ENCODE peak calls at places on chromosomes 2 and 18, in six cellular contexts. One of them, this sample, is unnamed.

GRCh38 chr2:192127434-192127833 is 67.3 kb downstream of the TMEFF2 start:
- DNase-seq in OCI-LY7: no peak
- DNase-seq in small intestine: no peak
- DNase-seq in K562: no peak
- DNase-seq in left ventricle myocardium inferior: no peak
- DNase-seq in transverse colon: no peak
- DNase-seq in this sample: no peak

GRCh38 chr2:137870682-137871081 is 93.6 kb upstream of the HNMT start:
- DNase-seq in OCI-LY7: no peak
- DNase-seq in small intestine: no peak
- DNase-seq in K562: no peak
- DNase-seq in left ventricle myocardium inferior: no peak
- DNase-seq in transverse colon: no peak
- DNase-seq in this sample: no peak

GRCh38 chr18:8865934-8866333 is 160.6 kb downstream of the MTCL1 start:
- DNase-seq in OCI-LY7: no peak
- DNase-seq in small intestine: no peak
- DNase-seq in K562: peak
- DNase-seq in left ventricle myocardium inferior: no peak
- DNase-seq in transverse colon: no peak
- DNase-seq in this sample: no peak

GRCh38 chr2:149467461-149467860 is 120.1 kb downstream of the MMADHC start:
- DNase-seq in OCI-LY7: no peak
- DNase-seq in small intestine: no peak
- DNase-seq in K562: no peak
- DNase-seq in left ventricle myocardium inferior: no peak
- DNase-seq in transverse colon: no peak
- DNase-seq in this sample: no peak

GRCh38 chr2:209368924-209369323 is 54.9 kb upstream of the MAP2 start:
- DNase-seq in OCI-LY7: no peak
- DNase-seq in small intestine: peak
- DNase-seq in K562: no peak
- DNase-seq in left ventricle myocardium inferior: peak
- DNase-seq in transverse colon: peak
- DNase-seq in this sample: peak

GRCh38 chr2:218959141-218959731 is at the start of gene CDK5R2:
- DNase-seq in OCI-LY7: peak
- DNase-seq in small intestine: peak
- DNase-seq in K562: peak
- DNase-seq in left ventricle myocardium inferior: peak
- DNase-seq in transverse colon: peak
- DNase-seq in this sample: peak

GRCh38 chr2:191048073-191048472 is 34.1 kb upstream of the STAT1 start:
- DNase-seq in OCI-LY7: no peak
- DNase-seq in small intestine: no peak
- DNase-seq in K562: no peak
- DNase-seq in left ventricle myocardium inferior: no peak
- DNase-seq in transverse colon: no peak
- DNase-seq in this sample: no peak

GRCh38 chr18:48762836-48763713 is 187.7 kb downstream of the SMAD7 start:
- DNase-seq in OCI-LY7: no peak
- DNase-seq in small intestine: no peak
- DNase-seq in K562: no peak
- DNase-seq in left ventricle myocardium inferior: no peak
- DNase-seq in transverse colon: no peak
- DNase-seq in this sample: no peak

GRCh38 chr2:102261467-102261866 is 49.9 kb upstream of the IL1RL1 start:
- DNase-seq in OCI-LY7: no peak
- DNase-seq in small intestine: no peak
- DNase-seq in K562: no peak
- DNase-seq in left ventricle myocardium inferior: no peak
- DNase-seq in transverse colon: no peak
- DNase-seq in this sample: no peak

GRCh38 chr18:63119647-63120046 is 199.9 kb downstream of the BCL2 start:
- DNase-seq in OCI-LY7: no peak
- DNase-seq in small intestine: peak
- DNase-seq in K562: peak
- DNase-seq in left ventricle myocardium inferior: no peak
- DNase-seq in transverse colon: no peak
- DNase-seq in this sample: no peak

GRCh38 chr2:38187416-38188127 is 111.6 kb upstream of the CYP1B1 start:
- DNase-seq in OCI-LY7: no peak
- DNase-seq in small intestine: no peak
- DNase-seq in K562: no peak
- DNase-seq in left ventricle myocardium inferior: peak
- DNase-seq in transverse colon: peak
- DNase-seq in this sample: peak

GRCh38 chr2:197310940-197311485 is 433 bp upstream of the ANKRD44 start:
- DNase-seq in OCI-LY7: no peak
- DNase-seq in small intestine: no peak
- DNase-seq in K562: no peak
- DNase-seq in left ventricle myocardium inferior: no peak
- DNase-seq in transverse colon: no peak
- DNase-seq in this sample: no peak
- H3K27ac ChIP-seq in OCI-LY7: peak
- H3K27ac ChIP-seq in small intestine: no peak
- H3K27ac ChIP-seq in K562: no peak
- H3K27ac ChIP-seq in left ventricle myocardium inferior: peak
- H3K27ac ChIP-seq in transverse colon: peak
- H3K27ac ChIP-seq in this sample: no peak

GRCh38 chr2:1739961-1740713 is 4.2 kb downstream of the PXDN start:
- DNase-seq in OCI-LY7: no peak
- DNase-seq in small intestine: no peak
- DNase-seq in K562: no peak
- DNase-seq in left ventricle myocardium inferior: no peak
- DNase-seq in transverse colon: no peak
- DNase-seq in this sample: no peak

GRCh38 chr2:1742300-1742679 is 2.0 kb downstream of the PXDN start:
- DNase-seq in OCI-LY7: no peak
- DNase-seq in small intestine: no peak
- DNase-seq in K562: no peak
- DNase-seq in left ventricle myocardium inferior: no peak
- DNase-seq in transverse colon: no peak
- DNase-seq in this sample: no peak

GRCh38 chr2:1740714-1741584 is 3.4 kb downstream of the PXDN start:
- DNase-seq in OCI-LY7: no peak
- DNase-seq in small intestine: no peak
- DNase-seq in K562: no peak
- DNase-seq in left ventricle myocardium inferior: no peak
- DNase-seq in transverse colon: no peak
- DNase-seq in this sample: no peak

GRCh38 chr2:1742680-1743395 is 1.5 kb downstream of the PXDN start:
- DNase-seq in OCI-LY7: no peak
- DNase-seq in small intestine: no peak
- DNase-seq in K562: no peak
- DNase-seq in left ventricle myocardium inferior: peak
- DNase-seq in transverse colon: peak
- DNase-seq in this sample: peak

GRCh38 chr2:1741851-1742250 is 2.5 kb downstream of the PXDN start:
- DNase-seq in OCI-LY7: no peak
- DNase-seq in small intestine: no peak
- DNase-seq in K562: no peak
- DNase-seq in left ventricle myocardium inferior: no peak
- DNase-seq in transverse colon: no peak
- DNase-seq in this sample: no peak
- H3K27ac ChIP-seq in OCI-LY7: no peak
- H3K27ac ChIP-seq in small intestine: no peak
- H3K27ac ChIP-seq in K562: no peak
- H3K27ac ChIP-seq in left ventricle myocardium inferior: peak
- H3K27ac ChIP-seq in transverse colon: peak
- H3K27ac ChIP-seq in this sample: no peak

DNA sequence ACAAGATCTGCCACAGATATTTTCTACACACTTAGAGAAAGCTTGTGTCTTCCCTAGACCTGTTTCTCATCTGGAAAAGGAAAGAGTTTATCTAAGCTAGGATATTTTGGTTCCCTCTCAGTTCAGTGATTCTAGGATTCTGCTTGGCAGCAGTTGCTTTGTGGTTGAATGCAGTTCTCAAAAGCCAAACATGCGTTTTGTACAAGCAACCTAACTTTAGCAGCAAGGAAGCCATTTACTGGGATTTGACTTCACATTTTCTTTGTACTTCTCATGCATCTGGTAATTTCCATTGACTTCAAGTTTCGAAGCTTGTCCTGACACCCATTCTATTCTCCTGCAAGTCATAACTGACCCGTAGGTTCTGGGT is 33.3 kb downstream of the VSNL1 start:
- DNase-seq in OCI-LY7: no peak
- DNase-seq in small intestine: no peak
- DNase-seq in K562: no peak
- DNase-seq in left ventricle myocardium inferior: no peak
- DNase-seq in transverse colon: no peak
- DNase-seq in this sample: no peak
- H3K27ac ChIP-seq in OCI-LY7: no peak
- H3K27ac ChIP-seq in small intestine: no peak
- H3K27ac ChIP-seq in K562: no peak
- H3K27ac ChIP-seq in left ventricle myocardium inferior: no peak
- H3K27ac ChIP-seq in transverse colon: no peak
- H3K27ac ChIP-seq in this sample: no peak

GRCh38 chr2:144432921-144433320 is 87.0 kb downstream of the ZEB2 start:
- DNase-seq in OCI-LY7: no peak
- DNase-seq in small intestine: no peak
- DNase-seq in K562: no peak
- DNase-seq in left ventricle myocardium inferior: no peak
- DNase-seq in transverse colon: no peak
- DNase-seq in this sample: no peak
- H3K27ac ChIP-seq in OCI-LY7: no peak
- H3K27ac ChIP-seq in small intestine: no peak
- H3K27ac ChIP-seq in K562: no peak
- H3K27ac ChIP-seq in left ventricle myocardium inferior: peak
- H3K27ac ChIP-seq in transverse colon: peak
- H3K27ac ChIP-seq in this sample: no peak

GRCh38 chr2:237022533-237022932 is 63.2 kb upstream of the COPS8 start:
- DNase-seq in OCI-LY7: no peak
- DNase-seq in small intestine: no peak
- DNase-seq in K562: no peak
- DNase-seq in left ventricle myocardium inferior: no peak
- DNase-seq in transverse colon: no peak
- DNase-seq in this sample: no peak
- H3K27ac ChIP-seq in OCI-LY7: no peak
- H3K27ac ChIP-seq in small intestine: no peak
- H3K27ac ChIP-seq in K562: no peak
- H3K27ac ChIP-seq in left ventricle myocardium inferior: no peak
- H3K27ac ChIP-seq in transverse colon: no peak
- H3K27ac ChIP-seq in this sample: no peak

GRCh38 chr2:108637304-108637669 is 82.0 kb upstream of the RANBP2 start:
- DNase-seq in OCI-LY7: no peak
- DNase-seq in small intestine: peak
- DNase-seq in K562: peak
- DNase-seq in left ventricle myocardium inferior: peak
- DNase-seq in transverse colon: no peak
- DNase-seq in this sample: no peak
- H3K27ac ChIP-seq in OCI-LY7: no peak
- H3K27ac ChIP-seq in small intestine: no peak
- H3K27ac ChIP-seq in K562: peak
- H3K27ac ChIP-seq in left ventricle myocardium inferior: peak
- H3K27ac ChIP-seq in transverse colon: peak
- H3K27ac ChIP-seq in this sample: peak

DNA sequence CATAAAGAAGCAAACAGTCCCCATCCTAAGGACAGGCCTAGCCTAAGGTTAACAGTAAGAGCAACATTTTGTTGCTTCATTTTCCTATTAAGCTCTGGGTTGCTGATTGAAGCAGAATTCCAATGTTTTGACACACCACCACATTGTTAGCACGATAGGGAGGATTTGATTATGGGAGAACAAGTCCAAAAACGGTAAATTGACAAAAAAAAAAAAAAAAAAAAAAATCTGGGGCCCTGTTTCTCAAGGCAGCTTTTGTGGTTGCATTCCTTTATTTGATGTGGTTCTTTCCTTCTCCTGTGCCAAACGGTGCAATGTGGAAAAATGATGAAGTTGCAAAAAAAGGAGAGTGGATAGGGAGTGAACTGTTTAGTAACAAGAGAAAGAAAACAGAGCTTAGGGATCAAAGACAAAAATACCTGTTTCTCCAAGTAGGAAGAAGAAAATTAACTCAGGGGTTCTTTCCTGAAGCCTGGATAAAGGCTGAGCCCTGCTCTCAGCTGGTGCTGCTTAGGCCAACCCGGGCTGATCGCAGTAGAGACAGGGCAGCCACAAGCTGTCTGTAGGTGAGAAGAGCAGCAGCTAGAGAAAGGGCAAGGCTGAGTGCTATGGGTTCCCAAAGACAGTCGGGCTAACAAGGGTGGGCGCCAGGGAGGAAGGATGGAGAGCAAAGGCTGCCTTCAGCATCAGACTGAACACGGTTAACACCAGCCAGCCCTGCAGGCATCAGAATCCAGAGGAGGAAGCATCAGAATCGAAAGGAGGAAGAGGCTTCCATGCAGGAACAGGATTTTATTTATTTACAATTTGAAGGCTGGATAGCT is 167.8 kb upstream of the FOSL2 start:
- DNase-seq in OCI-LY7: no peak
- DNase-seq in small intestine: no peak
- DNase-seq in K562: no peak
- DNase-seq in left ventricle myocardium inferior: no peak
- DNase-seq in transverse colon: no peak
- DNase-seq in this sample: no peak
- H3K27ac ChIP-seq in OCI-LY7: no peak
- H3K27ac ChIP-seq in small intestine: no peak
- H3K27ac ChIP-seq in K562: no peak
- H3K27ac ChIP-seq in left ventricle myocardium inferior: peak
- H3K27ac ChIP-seq in transverse colon: peak
- H3K27ac ChIP-seq in this sample: peak

GRCh38 chr18:57649536-57650495 is 28.2 kb upstream of the NARS1 start:
- DNase-seq in OCI-LY7: no peak
- DNase-seq in small intestine: no peak
- DNase-seq in K562: no peak
- DNase-seq in left ventricle myocardium inferior: no peak
- DNase-seq in transverse colon: no peak
- DNase-seq in this sample: peak
- H3K27ac ChIP-seq in OCI-LY7: no peak
- H3K27ac ChIP-seq in small intestine: no peak
- H3K27ac ChIP-seq in K562: no peak
- H3K27ac ChIP-seq in left ventricle myocardium inferior: peak
- H3K27ac ChIP-seq in transverse colon: no peak
- H3K27ac ChIP-seq in this sample: peak

This sample was measured in epithelial cell of prostate.